ENCODE peak calls at places on chromosomes 6 and 20, in nine cellular contexts. One of them, this sample, is unnamed.

GRCh38 chr20:5001174-5002076 is at the start of gene SLC23A2:
- DNase-seq in type B pancreatic cell: no peak
- DNase-seq in NT2/D1: peak; percentile 13
- DNase-seq in Peyer's patch: peak; percentile 64
- DNase-seq in Calu3: peak; percentile 51
- DNase-seq in COR-L47: no peak
- DNase-seq in mucosa of descending colon: peak; percentile 65
- DNase-seq in SJSA1: no peak
- DNase-seq in NCI-H774: peak; percentile 28
- DNase-seq in this sample: peak; percentile 73

GRCh38 chr6:70709826-70710225 is 42.1 kb downstream of the SMAP1 start:
- DNase-seq in type B pancreatic cell: no peak
- DNase-seq in NT2/D1: no peak
- DNase-seq in Peyer's patch: no peak
- DNase-seq in Calu3: peak; percentile 25
- DNase-seq in COR-L47: no peak
- DNase-seq in mucosa of descending colon: no peak
- DNase-seq in SJSA1: no peak
- DNase-seq in NCI-H774: no peak
- DNase-seq in this sample: peak; percentile 68

GRCh38 chr6:38460216-38460615 is 179.5 kb downstream of the BTBD9 start:
- DNase-seq in type B pancreatic cell: no peak
- DNase-seq in NT2/D1: no peak
- DNase-seq in Peyer's patch: no peak
- DNase-seq in Calu3: no peak
- DNase-seq in COR-L47: no peak
- DNase-seq in mucosa of descending colon: no peak
- DNase-seq in SJSA1: peak; percentile 81
- DNase-seq in NCI-H774: no peak
- DNase-seq in this sample: no peak

GRCh38 chr6:125952764-125953501 is 3.6 kb upstream of the HINT3 start:
- DNase-seq in type B pancreatic cell: no peak
- DNase-seq in NT2/D1: no peak
- DNase-seq in Peyer's patch: peak; percentile 56
- DNase-seq in Calu3: peak; percentile 31
- DNase-seq in COR-L47: no peak
- DNase-seq in mucosa of descending colon: peak; percentile 55
- DNase-seq in SJSA1: no peak
- DNase-seq in NCI-H774: no peak
- DNase-seq in this sample: peak; percentile 54

GRCh38 chr6:145254649-145255401 is 480.5 kb downstream of the EPM2A start:
- DNase-seq in type B pancreatic cell: no peak
- DNase-seq in NT2/D1: no peak
- DNase-seq in Peyer's patch: no peak
- DNase-seq in Calu3: no peak
- DNase-seq in COR-L47: no peak
- DNase-seq in mucosa of descending colon: no peak
- DNase-seq in SJSA1: no peak
- DNase-seq in NCI-H774: no peak
- DNase-seq in this sample: no peak

GRCh38 chr6:19892250-19892649 is 55.1 kb downstream of the ID4 start:
- DNase-seq in type B pancreatic cell: peak; percentile 78
- DNase-seq in NT2/D1: no peak
- DNase-seq in Peyer's patch: no peak
- DNase-seq in Calu3: peak; percentile 98
- DNase-seq in COR-L47: no peak
- DNase-seq in mucosa of descending colon: peak; percentile 35
- DNase-seq in SJSA1: no peak
- DNase-seq in NCI-H774: peak; percentile 36
- DNase-seq in this sample: no peak

GRCh38 chr6:143397229-143398222 is 53.0 kb downstream of the ADAT2 start:
- DNase-seq in type B pancreatic cell: no peak
- DNase-seq in NT2/D1: peak; percentile 20
- DNase-seq in Peyer's patch: peak; percentile 58
- DNase-seq in Calu3: peak; percentile 83
- DNase-seq in COR-L47: no peak
- DNase-seq in mucosa of descending colon: peak; percentile 49
- DNase-seq in SJSA1: no peak
- DNase-seq in NCI-H774: peak; percentile 62
- DNase-seq in this sample: no peak

GRCh38 chr6:165184192-165184979 is 125.0 kb downstream of the C6orf118 start:
- DNase-seq in type B pancreatic cell: no peak
- DNase-seq in NT2/D1: no peak
- DNase-seq in Peyer's patch: no peak
- DNase-seq in Calu3: no peak
- DNase-seq in COR-L47: no peak
- DNase-seq in mucosa of descending colon: no peak
- DNase-seq in SJSA1: peak; percentile 93
- DNase-seq in NCI-H774: no peak
- DNase-seq in this sample: peak; percentile 99

GRCh38 chr6:4280721-4281120 is 145.3 kb upstream of the ECI2 start:
- DNase-seq in type B pancreatic cell: no peak
- DNase-seq in NT2/D1: no peak
- DNase-seq in Peyer's patch: no peak
- DNase-seq in Calu3: peak; percentile 45
- DNase-seq in COR-L47: no peak
- DNase-seq in mucosa of descending colon: no peak
- DNase-seq in SJSA1: peak; percentile 57
- DNase-seq in NCI-H774: no peak
- DNase-seq in this sample: no peak

GRCh38 chr6:13762648-13763441 is 51.2 kb upstream of the RANBP9 start:
- DNase-seq in type B pancreatic cell: no peak
- DNase-seq in NT2/D1: no peak
- DNase-seq in Peyer's patch: no peak
- DNase-seq in Calu3: no peak
- DNase-seq in COR-L47: no peak
- DNase-seq in mucosa of descending colon: no peak
- DNase-seq in SJSA1: peak; percentile 50
- DNase-seq in NCI-H774: no peak
- DNase-seq in this sample: peak; percentile 96

GRCh38 chr6:52260634-52261033 is 16.3 kb upstream of the IL17F start:
- DNase-seq in type B pancreatic cell: no peak
- DNase-seq in NT2/D1: no peak
- DNase-seq in Peyer's patch: no peak
- DNase-seq in Calu3: no peak
- DNase-seq in COR-L47: no peak
- DNase-seq in mucosa of descending colon: no peak
- DNase-seq in SJSA1: no peak
- DNase-seq in NCI-H774: no peak
- DNase-seq in this sample: no peak

GRCh38 chr6:126300126-126300525 is 39.8 kb upstream of the CENPW start:
- DNase-seq in type B pancreatic cell: no peak
- DNase-seq in NT2/D1: no peak
- DNase-seq in Peyer's patch: no peak
- DNase-seq in Calu3: no peak
- DNase-seq in COR-L47: no peak
- DNase-seq in mucosa of descending colon: no peak
- DNase-seq in SJSA1: no peak
- DNase-seq in NCI-H774: no peak
- DNase-seq in this sample: no peak

GRCh38 chr6:162181741-162182401 is 545.7 kb downstream of the PRKN start:
- DNase-seq in type B pancreatic cell: no peak
- DNase-seq in NT2/D1: no peak
- DNase-seq in Peyer's patch: no peak
- DNase-seq in Calu3: no peak
- DNase-seq in COR-L47: no peak
- DNase-seq in mucosa of descending colon: no peak
- DNase-seq in SJSA1: no peak
- DNase-seq in NCI-H774: no peak
- DNase-seq in this sample: no peak

GRCh38 chr20:60838297-60838696 is 413.8 kb upstream of the CDH4 start:
- DNase-seq in type B pancreatic cell: no peak
- DNase-seq in NT2/D1: no peak
- DNase-seq in Peyer's patch: no peak
- DNase-seq in Calu3: no peak
- DNase-seq in COR-L47: no peak
- DNase-seq in mucosa of descending colon: no peak
- DNase-seq in SJSA1: no peak
- DNase-seq in NCI-H774: no peak
- DNase-seq in this sample: no peak

GRCh38 chr6:106630366-106630765 is 988 bp downstream of the QRSL1 start:
- DNase-seq in type B pancreatic cell: no peak
- DNase-seq in NT2/D1: no peak
- DNase-seq in Peyer's patch: no peak
- DNase-seq in Calu3: no peak
- DNase-seq in COR-L47: no peak
- DNase-seq in mucosa of descending colon: no peak
- DNase-seq in SJSA1: no peak
- DNase-seq in NCI-H774: no peak
- DNase-seq in this sample: peak; percentile 40

GRCh38 chr6:76708641-76709331 is 636.3 kb upstream of the IMPG1 start:
- DNase-seq in type B pancreatic cell: no peak
- DNase-seq in NT2/D1: no peak
- DNase-seq in Peyer's patch: no peak
- DNase-seq in Calu3: no peak
- DNase-seq in COR-L47: no peak
- DNase-seq in mucosa of descending colon: no peak
- DNase-seq in SJSA1: no peak
- DNase-seq in NCI-H774: no peak
- DNase-seq in this sample: no peak

GRCh38 chr6:152085533-152085932 is 278.1 kb downstream of the ESR1 start:
- DNase-seq in type B pancreatic cell: no peak
- DNase-seq in NT2/D1: no peak
- DNase-seq in Peyer's patch: no peak
- DNase-seq in Calu3: no peak
- DNase-seq in COR-L47: no peak
- DNase-seq in mucosa of descending colon: no peak
- DNase-seq in SJSA1: peak; percentile 32
- DNase-seq in NCI-H774: no peak
- DNase-seq in this sample: no peak

GRCh38 chr6:123030292-123030691 is 34.3 kb downstream of the CLVS2 start:
- DNase-seq in type B pancreatic cell: no peak
- DNase-seq in NT2/D1: no peak
- DNase-seq in Peyer's patch: no peak
- DNase-seq in Calu3: no peak
- DNase-seq in COR-L47: no peak
- DNase-seq in mucosa of descending colon: no peak
- DNase-seq in SJSA1: no peak
- DNase-seq in NCI-H774: no peak
- DNase-seq in this sample: no peak

GRCh38 chr6:44674226-44675155 is 287.0 kb downstream of the CDC5L start:
- DNase-seq in type B pancreatic cell: no peak
- DNase-seq in NT2/D1: no peak
- DNase-seq in Peyer's patch: no peak
- DNase-seq in Calu3: peak; percentile 35
- DNase-seq in COR-L47: no peak
- DNase-seq in mucosa of descending colon: no peak
- DNase-seq in SJSA1: no peak
- DNase-seq in NCI-H774: no peak
- DNase-seq in this sample: no peak

GRCh38 chr20:347640-348484 is 951 bp downstream of the NRSN2 start:
- DNase-seq in type B pancreatic cell: peak; percentile 97
- DNase-seq in NT2/D1: peak; percentile 97
- DNase-seq in Peyer's patch: peak; percentile 79
- DNase-seq in Calu3: peak; percentile 60
- DNase-seq in COR-L47: peak; percentile 96
- DNase-seq in mucosa of descending colon: peak; percentile 90
- DNase-seq in SJSA1: peak; percentile 89
- DNase-seq in NCI-H774: peak; percentile 90
- DNase-seq in this sample: peak; percentile 98

GRCh38 chr6:144350176-144350575 is 65.0 kb downstream of the UTRN start:
- DNase-seq in type B pancreatic cell: no peak
- DNase-seq in NT2/D1: no peak
- DNase-seq in Peyer's patch: no peak
- DNase-seq in Calu3: no peak
- DNase-seq in COR-L47: no peak
- DNase-seq in mucosa of descending colon: no peak
- DNase-seq in SJSA1: no peak
- DNase-seq in NCI-H774: no peak
- DNase-seq in this sample: no peak

GRCh38 chr20:4261333-4262284 is 246.3 kb upstream of the RNF24 start:
- DNase-seq in type B pancreatic cell: no peak
- DNase-seq in NT2/D1: peak; percentile 70
- DNase-seq in Peyer's patch: no peak
- DNase-seq in Calu3: no peak
- DNase-seq in COR-L47: no peak
- DNase-seq in mucosa of descending colon: no peak
- DNase-seq in SJSA1: peak; percentile 4
- DNase-seq in NCI-H774: no peak
- DNase-seq in this sample: no peak

GRCh38 chr6:122845916-122846632 is 57.0 kb downstream of the SMPDL3A start:
- DNase-seq in type B pancreatic cell: no peak
- DNase-seq in NT2/D1: no peak
- DNase-seq in Peyer's patch: no peak
- DNase-seq in Calu3: no peak
- DNase-seq in COR-L47: no peak
- DNase-seq in mucosa of descending colon: no peak
- DNase-seq in SJSA1: peak; percentile 6
- DNase-seq in NCI-H774: no peak
- DNase-seq in this sample: no peak

GRCh38 chr6:75098709-75099108 is 107.1 kb downstream of the COL12A1 start:
- DNase-seq in type B pancreatic cell: no peak
- DNase-seq in NT2/D1: no peak
- DNase-seq in Peyer's patch: no peak
- DNase-seq in Calu3: peak; percentile 49
- DNase-seq in COR-L47: no peak
- DNase-seq in mucosa of descending colon: no peak
- DNase-seq in SJSA1: peak; percentile 81
- DNase-seq in NCI-H774: no peak
- DNase-seq in this sample: peak; percentile 11

GRCh38 chr20:62050166-62051120 is 15.2 kb downstream of the TAF4 start:
- DNase-seq in type B pancreatic cell: no peak
- DNase-seq in NT2/D1: no peak
- DNase-seq in Peyer's patch: peak; percentile 43
- DNase-seq in Calu3: no peak
- DNase-seq in COR-L47: no peak
- DNase-seq in mucosa of descending colon: no peak
- DNase-seq in SJSA1: no peak
- DNase-seq in NCI-H774: no peak
- DNase-seq in this sample: no peak

GRCh38 chr6:142013875-142014495 is 118.7 kb upstream of the GJE1 start:
- DNase-seq in type B pancreatic cell: no peak
- DNase-seq in NT2/D1: no peak
- DNase-seq in Peyer's patch: no peak
- DNase-seq in Calu3: no peak
- DNase-seq in COR-L47: no peak
- DNase-seq in mucosa of descending colon: no peak
- DNase-seq in SJSA1: no peak
- DNase-seq in NCI-H774: no peak
- DNase-seq in this sample: no peak

GRCh38 chr6:167744681-167745659 is 81.7 kb upstream of the AFDN start:
- DNase-seq in type B pancreatic cell: no peak
- DNase-seq in NT2/D1: no peak
- DNase-seq in Peyer's patch: no peak
- DNase-seq in Calu3: no peak
- DNase-seq in COR-L47: no peak
- DNase-seq in mucosa of descending colon: no peak
- DNase-seq in SJSA1: no peak
- DNase-seq in NCI-H774: no peak
- DNase-seq in this sample: no peak